ENCODE peak calls at places on chromosomes 12 and 14, in six cellular contexts. Q, V, A, K, E and U are unnamed samples.

GRCh38 chr12:92955997-92956663 is 27.0 kb upstream of the EEA1 start:
- DNase-seq in V (no peak), E (no peak), K (no peak), Q (no peak), A (no peak), U (no peak)

GRCh38 chr14:59435106-59435505 is 30.1 kb downstream of the GPR135 start:
- DNase-seq in V (no peak), E (no peak), A (no peak), Q (no peak), K (no peak), U (no peak)

GRCh38 chr14:103679351-103679750 is 35.9 kb downstream of the XRCC3 start:
- DNase-seq in E (no peak), K (no peak), A (peak; percentile 51), Q (no peak), V (peak; percentile 29), U (peak; percentile 50)

GRCh38 chr12:20508962-20509361 is 140.6 kb downstream of the PDE3A start:
- DNase-seq in E (no peak), Q (no peak), K (no peak), V (no peak), A (no peak), U (no peak)

GRCh38 chr12:96710127-96710745 is 196.8 kb upstream of the NEDD1 start:
- DNase-seq in V (no peak), A (peak; percentile 48), Q (no peak), E (no peak), K (no peak), U (peak; percentile 72)

GRCh38 chr12:102652645-102653313 is 172.4 kb upstream of the IGF1 start:
- DNase-seq in Q (no peak), V (no peak), E (no peak), K (no peak), A (no peak), U (no peak)

GRCh38 chr12:28108599-28108998 is 81.7 kb upstream of the CCDC91 start:
- DNase-seq in Q (no peak), V (no peak), K (no peak), E (no peak), A (no peak), U (no peak)

GRCh38 chr14:52351561-52352491 is 37.7 kb downstream of the PTGER2 start:
- DNase-seq in Q (no peak), E (no peak), V (peak; percentile 79), A (no peak), K (no peak), U (no peak)

GRCh38 chr14:53295985-53296582 is 143.0 kb upstream of the DDHD1 start:
- DNase-seq in Q (no peak), K (no peak), V (peak; percentile 37), E (peak; percentile 26), A (peak; percentile 57), U (no peak)

GRCh38 chr12:101287357-101287756 is 7.5 kb downstream of the UTP20 start:
- DNase-seq in E (no peak), Q (no peak), K (no peak), A (no peak), V (no peak), U (no peak)

GRCh38 chr12:120468846-120469449 is 600 bp downstream of the SRSF9 start:
- DNase-seq in V (no peak), A (no peak), E (peak; percentile 13), Q (peak; percentile 21), K (peak; percentile 74), U (no peak)

GRCh38 chr14:55438066-55438683 is 2.2 kb downstream of the TBPL2 start:
- DNase-seq in V (peak; percentile 11), A (peak; percentile 74), E (no peak), Q (no peak), K (no peak), U (no peak)

GRCh38 chr12:124866195-124866882 is 2.7 kb upstream of the SCARB1 start:
- DNase-seq in Q (no peak), V (no peak), A (no peak), E (no peak), K (no peak), U (no peak)

GRCh38 chr12:54660320-54660962 is 12.3 kb upstream of the DCD start:
- DNase-seq in K (no peak), A (no peak), Q (no peak), V (no peak), E (no peak), U (no peak)

GRCh38 chr12:46664771-46665287 is 161.0 kb downstream of the SLC38A4 start:
- DNase-seq in K (no peak), E (no peak), Q (no peak), V (no peak), A (no peak), U (no peak)

GRCh38 chr14:38302966-38303365 is 47.1 kb upstream of the CLEC14A start:
- DNase-seq in Q (no peak), E (no peak), K (no peak), A (no peak), V (no peak), U (no peak)

GRCh38 chr12:95820096-95820703 is 29.6 kb upstream of the NTN4 start:
- DNase-seq in K (no peak), Q (no peak), E (no peak), V (no peak), A (peak; percentile 50), U (no peak)

GRCh38 chr14:92944976-92945375 is 22.0 kb downstream of the CHGA start:
- DNase-seq in Q (no peak), V (no peak), K (peak; percentile 31), E (no peak), A (no peak), U (no peak)

GRCh38 chr14:23537351-23538048 is 14.1 kb downstream of the ZFHX2 start:
- DNase-seq in A (peak; percentile 63), V (no peak), Q (no peak), K (no peak), E (no peak), U (peak; percentile 95)

GRCh38 chr14:98947911-98948595 is 323.9 kb downstream of the BCL11B start:
- DNase-seq in E (no peak), A (no peak), V (no peak), K (no peak), Q (no peak), U (no peak)

GRCh38 chr14:23660290-23661226 is 24.4 kb downstream of the DHRS2 start:
- DNase-seq in A (no peak), Q (no peak), E (no peak), K (no peak), V (no peak), U (peak; percentile 19)

GRCh38 chr12:26401874-26402273 is 206.5 kb downstream of the SSPN start:
- DNase-seq in E (no peak), A (no peak), Q (no peak), K (no peak), V (no peak), U (no peak)

GRCh38 chr12:77354766-77355362 is 289.5 kb upstream of the E2F7 start:
- DNase-seq in V (no peak), Q (no peak), A (no peak), K (no peak), E (no peak), U (no peak)

GRCh38 chr12:26277511-26278246 is 82.3 kb downstream of the SSPN start:
- DNase-seq in V (no peak), Q (no peak), K (no peak), E (no peak), A (no peak), U (no peak)

GRCh38 chr12:70660002-70660604 is 22.9 kb upstream of the PTPRB start:
- DNase-seq in E (no peak), Q (no peak), K (no peak), A (no peak), V (no peak), U (no peak)